ENCODE peak calls at places on chromosomes 13 and 19, in nine cellular contexts. I, E, M, T, N, Z, X, S and Y are unnamed samples.

GRCh38 chr13:110356362-110356761 is 49.3 kb downstream of the COL4A2 start:
- DNase-seq in T (no peak), N (peak; percentile 80), M (no peak), S (no peak), I (no peak), Z (no peak), E (no peak), X (no peak), Y (no peak)

GRCh38 chr13:32134241-32134801 is 102.7 kb downstream of the FRY start:
- DNase-seq in I (no peak), M (no peak), E (no peak), T (no peak), Z (no peak), S (no peak), X (no peak), N (no peak), Y (no peak)

GRCh38 chr13:93227906-93228801 is 1.5 kb downstream of the GPC6 start:
- DNase-seq in M (peak; percentile 56), I (no peak), Z (no peak), S (peak; percentile 78), N (peak; percentile 81), E (peak; percentile 32), T (no peak), X (peak; percentile 39), Y (no peak)

GRCh38 chr19:8881512-8881911 is 49.3 kb downstream of the MBD3L1 start:
- DNase-seq in X (no peak), T (no peak), N (no peak), S (no peak), I (no peak), Z (no peak), E (no peak), M (no peak), Y (no peak)

GRCh38 chr19:7965259-7965841 is 21.9 kb upstream of the TIMM44 start:
- DNase-seq in Z (no peak), I (no peak), N (no peak), T (no peak), S (no peak), E (no peak), M (no peak), X (no peak), Y (no peak)

GRCh38 chr13:112685856-112686255 is 4.0 kb upstream of the ATP11A start:
- DNase-seq in N (peak; percentile 25), I (peak; percentile 22), S (peak; percentile 7), M (no peak), X (peak; percentile 8), Z (peak; percentile 13), T (no peak), E (no peak), Y (no peak)

GRCh38 chr19:5341981-5342380 is 1.4 kb upstream of the PTPRS start:
- DNase-seq in S (no peak), E (no peak), N (no peak), T (no peak), M (no peak), Z (no peak), X (no peak), I (no peak), Y (no peak)

GRCh38 chr19:588093-588742 is 1.5 kb upstream of the HCN2 start:
- DNase-seq in X (peak; percentile 92), M (peak; percentile 61), I (peak; percentile 84), E (peak; percentile 76), Z (peak; percentile 92), N (no peak), T (no peak), S (peak; percentile 92), Y (peak; percentile 33)

GRCh38 chr19:47176627-47177090 is 46.0 kb downstream of the SAE1 start:
- DNase-seq in M (no peak), S (no peak), I (no peak), X (peak; percentile 27), E (no peak), Z (no peak), N (peak; percentile 77), T (no peak), Y (no peak)

GRCh38 chr19:31066385-31066784 is 282.9 kb downstream of the TSHZ3 start:
- DNase-seq in M (no peak), E (no peak), X (peak; percentile 18), S (no peak), Z (no peak), T (no peak), N (no peak), I (no peak), Y (no peak)

GRCh38 chr13:46170268-46170667 is 11.7 kb downstream of the LCP1 start:
- DNase-seq in I (no peak), S (peak; percentile 35), T (no peak), M (no peak), Z (no peak), X (no peak), E (no peak), N (no peak), Y (no peak)
- H3K4me1 ChIP-seq in I (no peaks in the 10 kb centered on the region), S (no peaks in the 10 kb centered on the region), T (no peaks in the 10 kb centered on the region), M (peaks cover 3% of the 10 kb centered on the region), Z (no peaks in the 10 kb centered on the region), X (no peaks in the 10 kb centered on the region), E (no peaks in the 10 kb centered on the region), N (no peaks in the 10 kb centered on the region), Y (peaks cover 86% of the 10 kb centered on the region)

DNA sequence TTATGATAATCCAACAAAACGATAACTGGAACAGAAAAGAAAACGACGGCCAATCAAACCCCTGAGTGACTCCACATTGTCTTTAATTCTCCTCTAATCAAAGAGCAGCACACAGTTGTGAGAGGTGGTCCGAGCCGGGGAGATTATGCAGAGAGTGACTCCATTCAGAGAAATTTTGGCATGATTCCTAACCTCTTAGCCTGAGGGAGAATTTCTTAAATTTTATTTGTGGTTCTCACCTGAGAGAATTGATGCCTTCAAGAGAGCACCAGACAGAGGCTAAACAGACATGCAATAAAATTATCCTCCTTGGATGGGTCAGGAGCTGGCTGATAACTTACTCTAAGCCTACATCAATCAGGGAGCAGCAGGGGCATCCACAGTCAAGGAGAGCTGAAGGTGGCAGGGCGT is 310.0 kb upstream of the KLF12 start:
- DNase-seq in X (no peak), T (no peak), M (no peak), N (no peak), Z (peak; percentile 45), E (no peak), S (no peak), I (no peak), Y (no peak)
- H3K27ac ChIP-seq in X (no peak overlapping the region), T (no peak overlapping the region), M (no peak overlapping the region), N (no peak overlapping the region), Z (no peak overlapping the region), E (no peak overlapping the region), S (no peak overlapping the region), I (no peak overlapping the region), Y (no peak overlapping the region)

GRCh38 chr13:40995997-40996396 is 23.1 kb downstream of the ELF1 start:
- DNase-seq in S (no peak), N (no peak), X (no peak), E (no peak), M (no peak), Z (no peak), T (no peak), I (no peak), Y (no peak)
- H3K4me1 ChIP-seq in S (no peaks in the 10 kb centered on the region), N (no peaks in the 10 kb centered on the region), X (no peaks in the 10 kb centered on the region), E (peaks cover 34% of the 10 kb centered on the region), M (peaks cover 6% of the 10 kb centered on the region), Z (peaks cover 38% of the 10 kb centered on the region), T (peaks cover 2% of the 10 kb centered on the region), I (no peaks in the 10 kb centered on the region), Y (peaks cover 41% of the 10 kb centered on the region)

GRCh38 chr13:40640845-40641458 is 25.5 kb downstream of the FOXO1 start:
- DNase-seq in S (no peak), I (no peak), X (no peak), E (no peak), N (no peak), M (no peak), T (no peak), Z (no peak), Y (no peak)

GRCh38 chr13:40639226-40639681 is 27.2 kb downstream of the FOXO1 start:
- DNase-seq in T (no peak), X (peak; percentile 80), N (no peak), M (no peak), Z (peak; percentile 13), I (no peak), S (no peak), E (no peak), Y (no peak)

GRCh38 chr13:40640202-40640601 is 26.2 kb downstream of the FOXO1 start:
- DNase-seq in N (no peak), X (no peak), T (no peak), I (no peak), S (no peak), E (no peak), M (no peak), Z (no peak), Y (no peak)

GRCh38 chr13:40635315-40635995 is 31.0 kb downstream of the FOXO1 start:
- DNase-seq in N (no peak), S (no peak), E (no peak), X (no peak), T (no peak), I (no peak), M (no peak), Z (no peak), Y (no peak)

GRCh38 chr13:40637644-40638043 is 28.8 kb downstream of the FOXO1 start:
- DNase-seq in S (no peak), M (no peak), I (no peak), X (no peak), E (peak; percentile 67), N (no peak), Z (no peak), T (no peak), Y (no peak)
- H3K27ac ChIP-seq in S (no peak overlapping the region), M (peak overlapping the region; percentile 59), I (no peak overlapping the region), X (no peak overlapping the region), E (peak overlapping the region; percentile 30), N (peak overlapping the region; percentile 44), Z (no peak overlapping the region), T (no peak overlapping the region), Y (no peak overlapping the region)

GRCh38 chr19:43469160-43469480 is 3.7 kb upstream of the LYPD3 start:
- DNase-seq in E (no peak), M (no peak), Z (no peak), N (no peak), T (no peak), I (no peak), S (no peak), X (no peak), Y (no peak)
- H3K4me1 ChIP-seq in E (peaks cover 9% of the 10 kb centered on the region), M (no peaks in the 10 kb centered on the region), Z (peaks cover 52% of the 10 kb centered on the region), N (no peaks in the 10 kb centered on the region), T (peaks cover 2% of the 10 kb centered on the region), I (peaks cover 4% of the 10 kb centered on the region), S (no peaks in the 10 kb centered on the region), X (peaks cover 5% of the 10 kb centered on the region), Y (peaks cover 25% of the 10 kb centered on the region)

GRCh38 chr19:38266981-38267597 is 2.7 kb downstream of the SPINT2 start:
- DNase-seq in E (peak; percentile 61), I (no peak), S (no peak), M (no peak), T (no peak), Z (peak; percentile 45), N (no peak), X (no peak), Y (no peak)

GRCh38 chr19:38267780-38268430 is 3.5 kb downstream of the SPINT2 start:
- DNase-seq in E (peak; percentile 51), T (no peak), X (no peak), Z (peak; percentile 56), M (no peak), N (no peak), I (no peak), S (no peak), Y (no peak)

GRCh38 chr19:38270587-38271167 is 6.3 kb downstream of the SPINT2 start:
- DNase-seq in M (no peak), S (no peak), X (peak; percentile 59), N (no peak), I (no peak), T (no peak), E (no peak), Z (no peak), Y (no peak)

GRCh38 chr19:38266070-38266469 is 1.7 kb downstream of the SPINT2 start:
- DNase-seq in M (no peak), X (no peak), I (peak; percentile 67), N (no peak), T (no peak), Z (peak; percentile 77), S (no peak), E (no peak), Y (no peak)

GRCh38 chr19:38268539-38268938 is 4.2 kb downstream of the SPINT2 start:
- DNase-seq in T (no peak), S (no peak), I (no peak), X (no peak), Z (no peak), E (no peak), M (no peak), N (no peak), Y (no peak)
- H3K27ac ChIP-seq in T (no peak overlapping the region), S (no peak overlapping the region), I (peak overlapping the region; percentile 98), X (no peak overlapping the region), Z (peak overlapping the region; percentile 94), E (peak overlapping the region; percentile 98), M (no peak overlapping the region), N (peak overlapping the region; percentile 98), Y (no peak overlapping the region)